ENCODE peak calls at places on chromosome 22, in four cellular contexts. V is Peyer's patch, M is OCI-LY7, W is colonic mucosa. Z is an unnamed sample.

GRCh38 chr22:24494535-24495364 is at the start of gene UPB1:
- DNase-seq in V (peak; percentile 55), M (no peak), W (no peak), Z (no peak)

GRCh38 chr22:21622624-21623401 is 7.0 kb downstream of the YDJC start:
- DNase-seq in V (no peak), M (no peak), W (no peak), Z (no peak)

GRCh38 chr22:32430352-32430751 is 18.3 kb upstream of the RTCB start:
- DNase-seq in V (no peak), M (no peak), W (no peak), Z (no peak)

GRCh38 chr22:27377501-27377900 is 424.1 kb downstream of the MN1 start:
- DNase-seq in V (no peak), M (no peak), W (no peak), Z (no peak)

GRCh38 chr22:24727218-24727851 is 47.2 kb downstream of the PIWIL3 start:
- DNase-seq in V (peak; percentile 52), M (no peak), W (peak; percentile 57), Z (no peak)

GRCh38 chr22:20957691-20958440 is 9.2 kb upstream of the AIFM3 start:
- DNase-seq in V (peak; percentile 73), M (no peak), W (peak; percentile 79), Z (peak; percentile 37)

GRCh38 chr22:39240841-39241631 is 3.7 kb downstream of the PDGFB start:
- DNase-seq in V (peak; percentile 82), M (no peak), W (peak; percentile 81), Z (no peak)

GRCh38 chr22:28441720-28442263 is 237.8 kb downstream of the TTC28 start:
- DNase-seq in V (no peak), M (no peak), W (no peak), Z (no peak)

GRCh38 chr22:49657275-49657973 is 170.2 kb downstream of the BRD1 start:
- DNase-seq in V (peak; percentile 88), M (peak; percentile 81), W (peak; percentile 57), Z (no peak)

GRCh38 chr22:32203181-32204105 is 1.4 kb downstream of the RFPL2 start:
- DNase-seq in V (no peak), M (no peak), W (no peak), Z (no peak)

GRCh38 chr22:36208162-36208765 is 6.7 kb upstream of the APOL4 start:
- DNase-seq in V (no peak), M (no peak), W (no peak), Z (no peak)

GRCh38 chr22:19719055-19719482 is 4.3 kb upstream of the GP1BB start:
- DNase-seq in V (no peak), M (no peak), W (no peak), Z (no peak)

GRCh38 chr22:36197601-36198146 is 3.9 kb downstream of the APOL4 start:
- DNase-seq in V (no peak), M (peak; percentile 22), W (no peak), Z (no peak)

GRCh38 chr22:50190182-50190951 is 4.7 kb downstream of the TRABD start:
- DNase-seq in V (peak; percentile 95), M (peak; percentile 95), W (peak; percentile 90), Z (no peak)

GRCh38 chr22:19900707-19901436 is 40.7 kb upstream of the COMT start:
- DNase-seq in V (peak; percentile 59), M (no peak), W (peak; percentile 80), Z (no peak)

GRCh38 chr22:20205964-20206708 is 55.3 kb upstream of the CCDC188 start:
- DNase-seq in V (peak; percentile 92), M (peak; percentile 82), W (peak; percentile 82), Z (no peak)

GRCh38 chr22:37054078-37054440 is 2.5 kb downstream of the KCTD17 start:
- DNase-seq in V (no peak), M (peak; percentile 37), W (peak; percentile 61), Z (no peak)

GRCh38 chr22:29109853-29110252 is 37.0 kb downstream of the KREMEN1 start:
- DNase-seq in V (peak; percentile 52), M (no peak), W (no peak), Z (no peak)

GRCh38 chr22:20945578-20945934 is 21.5 kb upstream of the AIFM3 start:
- DNase-seq in V (no peak), M (no peak), W (no peak), Z (no peak)

GRCh38 chr22:19591568-19591967 is 67.4 kb upstream of the CLDN5 start:
- DNase-seq in V (no peak), M (no peak), W (no peak), Z (no peak)

GRCh38 chr22:19882446-19883381 is 28.0 kb upstream of the GNB1L start:
- DNase-seq in V (peak; percentile 40), M (no peak), W (peak; percentile 16), Z (no peak)

GRCh38 chr22:49946612-49947295 is 13.8 kb upstream of the PIM3 start:
- DNase-seq in V (no peak), M (no peak), W (peak; percentile 75), Z (no peak)

GRCh38 chr22:50696799-50697561 is 24.4 kb downstream of the SHANK3 start:
- DNase-seq in V (no peak), M (no peak), W (no peak), Z (no peak)

GRCh38 chr22:41799486-41800347 is 762 bp upstream of the CCDC134 start:
- DNase-seq in V (peak; percentile 66), M (peak; percentile 30), W (peak; percentile 39), Z (no peak)

GRCh38 chr22:41801886-41802285 is 1.4 kb downstream of the CCDC134 start:
- DNase-seq in V (no peak), M (no peak), W (no peak), Z (no peak)

GRCh38 chr22:41798736-41799135 is 1.7 kb upstream of the CCDC134 start:
- DNase-seq in V (no peak), M (no peak), W (no peak), Z (no peak)

GRCh38 chr22:41800348-41801146 is at the start of gene CCDC134:
- DNase-seq in V (peak; percentile 97), M (peak; percentile 91), W (peak; percentile 92), Z (peak; percentile 63)

DNA sequence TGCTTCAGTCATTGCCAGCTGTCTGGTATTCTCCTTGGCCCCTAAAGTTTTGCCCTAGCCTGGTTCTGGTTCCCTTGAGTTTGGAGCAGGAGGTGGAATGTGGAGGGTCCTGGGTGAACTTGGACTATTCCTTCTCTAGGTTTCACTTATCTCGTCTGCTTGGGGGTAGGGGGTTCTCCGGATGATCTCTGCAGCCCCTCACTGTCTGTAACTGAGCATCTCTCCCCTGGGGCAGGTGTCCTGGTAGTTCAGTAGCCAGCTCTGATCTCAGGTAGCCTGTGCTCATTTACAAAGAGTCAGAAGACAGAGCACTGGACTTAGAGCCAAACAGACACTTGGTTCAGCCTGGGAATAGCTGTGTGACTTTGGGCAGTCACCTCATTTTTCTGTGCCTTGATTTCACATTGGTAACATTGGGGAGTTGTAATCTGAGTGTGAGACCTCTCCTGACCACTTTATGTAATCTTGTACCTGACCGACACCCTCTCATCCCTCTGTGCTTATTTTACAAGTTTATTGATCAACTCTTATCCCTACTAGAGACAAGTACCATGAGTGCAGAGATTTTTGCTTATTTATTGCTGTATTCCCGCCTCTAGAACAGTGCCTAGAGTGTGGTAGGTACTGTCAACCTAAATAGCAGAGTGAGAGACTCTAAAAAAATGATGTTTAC is 804 bp downstream of the CCDC134 start:
- DNase-seq in V (no peak), M (peak; percentile 16), W (no peak), Z (no peak)
- H3K27ac ChIP-seq in V (peak overlapping the region; percentile 69), M (peak overlapping the region; percentile 37), W (peak overlapping the region; percentile 81), Z (peak overlapping the region; percentile 92)

DNA sequence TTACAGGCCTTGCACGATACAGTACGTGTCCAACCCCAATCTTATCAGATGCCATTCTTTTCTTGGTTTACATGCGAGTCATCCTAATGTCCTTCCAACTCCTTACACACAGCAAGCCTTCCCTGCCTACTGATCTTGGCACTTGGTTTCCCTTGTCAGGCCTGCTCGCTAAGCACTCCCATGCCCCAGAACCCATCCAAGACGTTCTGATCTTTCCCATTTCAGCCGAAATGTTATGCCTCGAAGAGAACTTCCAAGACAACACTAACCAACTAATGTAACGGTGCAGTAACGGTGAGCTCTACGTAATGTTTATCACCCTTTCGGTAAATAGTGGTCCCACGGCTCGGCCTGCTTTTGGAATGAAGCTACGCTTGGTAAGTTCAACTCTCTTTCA is 521 bp downstream of the PES1 start:
- DNase-seq in V (no peak), M (no peak), W (no peak), Z (no peak)
- H3K27ac ChIP-seq in V (peak overlapping the region; percentile 89), M (peak overlapping the region; percentile 49), W (peak overlapping the region; percentile 71), Z (peak overlapping the region; percentile 92)

DNA sequence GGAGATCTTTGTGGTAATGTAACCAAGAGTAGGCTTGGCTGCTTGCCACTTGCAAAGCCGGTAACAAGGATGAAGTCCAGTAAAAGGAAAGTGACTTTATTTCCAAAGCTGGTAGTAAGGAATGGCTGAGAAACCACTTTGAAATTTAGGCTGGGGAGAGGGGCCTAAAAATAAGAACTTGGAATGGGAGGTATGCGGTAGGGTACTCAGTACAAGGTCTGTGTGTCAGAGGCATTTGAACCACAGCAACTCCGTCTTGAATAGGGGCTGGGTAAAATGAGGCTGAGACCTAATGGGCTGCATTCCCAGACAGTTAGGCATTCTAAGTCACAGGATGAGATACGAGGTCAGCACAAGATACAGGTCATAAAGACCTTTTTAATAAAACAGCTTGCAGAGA is 215.9 kb upstream of the ISX start:
- DNase-seq in V (no peak), M (no peak), W (no peak), Z (no peak)
- H3K27ac ChIP-seq in V (no peak overlapping the region), M (no peak overlapping the region), W (no peak overlapping the region), Z (no peak overlapping the region)

GRCh38 chr22:23204541-23205157 is 24.3 kb downstream of the BCR start:
- DNase-seq in V (no peak), M (no peak), W (no peak), Z (no peak)

GRCh38 chr22:23202812-23203451 is 22.6 kb downstream of the BCR start:
- DNase-seq in V (no peak), M (no peak), W (no peak), Z (no peak)

GRCh38 chr22:23203452-23204124 is 23.3 kb downstream of the BCR start:
- DNase-seq in V (no peak), M (no peak), W (no peak), Z (no peak)

GRCh38 chr22:23205330-23205729 is 25.0 kb downstream of the BCR start:
- DNase-seq in V (no peak), M (no peak), W (no peak), Z (no peak)

GRCh38 chr22:23204125-23204488 is 23.8 kb downstream of the BCR start:
- DNase-seq in V (no peak), M (no peak), W (no peak), Z (no peak)
- H3K27ac ChIP-seq in V (no peak overlapping the region), M (no peak overlapping the region), W (no peak overlapping the region), Z (peak overlapping the region; percentile 49)

DNA sequence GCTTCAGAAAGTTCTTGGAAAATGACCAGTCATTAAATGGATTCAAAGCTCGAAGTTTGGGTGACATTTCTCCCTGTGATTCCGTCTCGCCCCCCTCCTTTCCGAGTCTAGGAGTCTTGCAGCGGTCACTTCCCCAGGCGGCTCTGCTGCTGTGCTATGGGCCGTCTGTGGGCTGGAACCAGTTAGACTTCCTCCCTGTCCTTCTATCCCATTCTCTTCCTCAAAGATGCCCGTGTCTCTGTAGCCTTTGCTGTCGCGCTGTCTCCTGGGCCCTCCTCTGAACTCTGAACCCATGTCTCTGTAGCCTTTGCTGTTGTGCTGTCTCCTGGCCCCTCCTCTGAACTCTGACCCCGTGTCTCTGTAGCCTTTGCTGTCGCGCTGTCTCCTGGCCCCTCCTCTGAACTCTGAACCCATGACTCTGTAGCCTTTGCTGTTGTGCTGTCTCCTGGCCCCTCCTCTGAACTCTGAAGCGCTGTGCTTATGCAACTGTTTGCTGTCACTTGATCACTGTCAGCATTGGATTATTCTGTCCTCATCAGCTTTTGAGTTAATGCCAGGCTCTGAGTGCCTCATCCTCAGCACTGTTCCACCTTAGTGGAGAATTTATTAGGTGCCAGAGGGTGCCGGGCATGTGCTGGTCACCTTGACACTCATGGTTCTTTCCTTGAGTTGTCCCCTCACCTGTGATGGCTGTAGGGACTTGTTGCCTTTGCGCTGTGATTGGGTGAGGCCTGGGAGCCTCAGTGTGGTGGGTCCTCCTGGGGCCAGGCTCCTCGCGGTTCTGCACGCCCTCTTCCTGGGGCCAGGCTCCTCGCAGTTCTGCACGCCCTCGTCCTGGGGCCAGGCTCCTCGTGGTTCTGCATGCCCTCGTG is 173.3 kb downstream of the TBC1D22A start:
- DNase-seq in V (peak; percentile 88), M (no peak), W (peak; percentile 76), Z (no peak)
- H3K27ac ChIP-seq in V (peak overlapping the region; percentile 96), M (no peak overlapping the region), W (peak overlapping the region; percentile 60), Z (no peak overlapping the region)

Z was measured in substantia nigra.